ENCODE peak calls at places on chromosomes 7 and 10, in eight cellular contexts. O, P, C, W, N, I, J and T are unnamed samples.

GRCh38 chr7:100516135-100516812 is 22.7 kb upstream of the AGFG2 start:
- DNase-seq in O (peak; percentile 95), P (peak; percentile 70), C (no peak), W (peak; percentile 99), N (no peak), I (peak; percentile 20), J (peak; percentile 45), T (peak; percentile 86)

GRCh38 chr10:91856637-91857036 is 52.6 kb downstream of the FGFBP3 start:
- DNase-seq in O (no peak), P (no peak), C (no peak), W (peak; percentile 20), N (peak; percentile 27), I (no peak), J (no peak), T (peak; percentile 36)

GRCh38 chr7:65269150-65269856 is 104.4 kb upstream of the ZNF92 start:
- DNase-seq in O (peak; percentile 78), P (no peak), C (peak; percentile 97), W (peak; percentile 6), N (peak; percentile 12), I (peak; percentile 24), J (peak; percentile 24), T (no peak)

GRCh38 chr10:112643600-112643999 is 196.6 kb downstream of the VTI1A start:
- DNase-seq in O (no peak), P (no peak), C (no peak), W (peak; percentile 48), N (peak; percentile 51), I (no peak), J (no peak), T (no peak)

GRCh38 chr10:111109506-111110242 is 32.8 kb downstream of the ADRA2A start:
- DNase-seq in O (no peak), P (no peak), C (no peak), W (peak; percentile 1), N (no peak), I (no peak), J (no peak), T (no peak)

GRCh38 chr10:7813481-7813880 is 4.8 kb upstream of the TAF3 start:
- DNase-seq in O (no peak), P (no peak), C (no peak), W (no peak), N (no peak), I (no peak), J (no peak), T (no peak)

GRCh38 chr10:73136627-73137026 is 26.4 kb downstream of the NUDT13 start:
- DNase-seq in O (no peak), P (no peak), C (no peak), W (no peak), N (peak; percentile 27), I (no peak), J (no peak), T (no peak)

GRCh38 chr7:12199363-12199762 is 11.7 kb upstream of the TMEM106B start:
- DNase-seq in O (peak; percentile 62), P (no peak), C (peak; percentile 13), W (peak; percentile 73), N (peak; percentile 67), I (no peak), J (no peak), T (no peak)

GRCh38 chr7:130971297-130971696 is 237.3 kb upstream of the KLF14 start:
- DNase-seq in O (no peak), P (no peak), C (no peak), W (no peak), N (no peak), I (no peak), J (no peak), T (no peak)

GRCh38 chr7:91846436-91846835 is 34.1 kb downstream of the MTERF1 start:
- DNase-seq in O (peak; percentile 65), P (no peak), C (no peak), W (no peak), N (no peak), I (no peak), J (no peak), T (peak; percentile 37)

GRCh38 chr7:91850455-91850854 is 30.0 kb downstream of the MTERF1 start:
- DNase-seq in O (peak; percentile 72), P (no peak), C (no peak), W (peak; percentile 10), N (peak; percentile 84), I (no peak), J (no peak), T (peak; percentile 63)

GRCh38 chr7:91847881-91848599 is 32.5 kb downstream of the MTERF1 start:
- DNase-seq in O (no peak), P (no peak), C (no peak), W (no peak), N (no peak), I (no peak), J (no peak), T (no peak)

GRCh38 chr7:91852263-91852741 is 28.2 kb downstream of the MTERF1 start:
- DNase-seq in O (no peak), P (no peak), C (no peak), W (peak; percentile 26), N (peak; percentile 81), I (no peak), J (no peak), T (peak; percentile 43)
- TF ChIP-seq CTCF in O (peak; percentile 8), P (no peak), C (no peak), W (peak; percentile 28), N (peak; percentile 46), I (peak; percentile 30), J (no peak), T (peak; percentile 28)

DNA sequence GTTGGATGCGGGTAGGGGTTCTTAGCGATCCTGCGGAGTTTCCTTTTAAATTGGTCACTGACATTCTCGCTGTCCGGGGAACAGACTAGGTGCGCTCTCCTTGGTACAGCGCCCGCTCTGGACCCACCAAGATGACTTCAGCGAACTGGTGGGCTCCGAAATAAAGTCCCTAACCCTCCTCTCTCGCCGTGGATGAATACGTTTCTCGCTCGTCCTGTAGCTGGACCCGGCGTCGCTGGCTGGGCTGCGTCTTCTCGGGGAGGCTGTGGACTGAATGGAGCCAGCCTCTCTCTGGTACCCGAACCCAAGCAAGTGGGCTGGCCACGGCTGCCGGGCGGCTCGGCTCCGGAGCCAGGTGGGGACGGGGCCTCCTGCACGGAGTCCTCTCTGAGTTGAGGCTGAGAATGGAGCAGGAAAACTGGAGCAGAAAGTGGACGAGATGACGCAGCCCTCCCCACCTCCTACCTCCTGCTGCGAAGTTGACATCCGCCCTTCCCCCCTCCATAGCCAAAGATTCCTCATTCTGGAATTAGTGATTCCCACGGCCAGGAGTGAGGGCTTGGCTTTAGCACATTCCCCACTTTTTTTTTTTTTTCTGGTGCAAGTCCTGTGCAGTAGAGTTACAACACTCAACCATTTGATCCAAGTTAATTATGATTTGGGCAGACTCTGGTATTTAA is 1.5 kb downstream of the UNC5B start:
- DNase-seq in O (peak; percentile 85), P (peak; percentile 76), C (peak; percentile 33), W (peak; percentile 85), N (peak; percentile 69), I (no peak), J (peak; percentile 67), T (peak; percentile 70)
- H3K4me3 ChIP-seq in O (peak overlapping the region; percentile 83), P (peak overlapping the region; percentile 88), C (peak overlapping the region; percentile 60), W (peak overlapping the region; percentile 93), N (peak overlapping the region; percentile 87), I (peak overlapping the region; percentile 83), J (no peak overlapping the region), T (peak overlapping the region; percentile 91)

DNA sequence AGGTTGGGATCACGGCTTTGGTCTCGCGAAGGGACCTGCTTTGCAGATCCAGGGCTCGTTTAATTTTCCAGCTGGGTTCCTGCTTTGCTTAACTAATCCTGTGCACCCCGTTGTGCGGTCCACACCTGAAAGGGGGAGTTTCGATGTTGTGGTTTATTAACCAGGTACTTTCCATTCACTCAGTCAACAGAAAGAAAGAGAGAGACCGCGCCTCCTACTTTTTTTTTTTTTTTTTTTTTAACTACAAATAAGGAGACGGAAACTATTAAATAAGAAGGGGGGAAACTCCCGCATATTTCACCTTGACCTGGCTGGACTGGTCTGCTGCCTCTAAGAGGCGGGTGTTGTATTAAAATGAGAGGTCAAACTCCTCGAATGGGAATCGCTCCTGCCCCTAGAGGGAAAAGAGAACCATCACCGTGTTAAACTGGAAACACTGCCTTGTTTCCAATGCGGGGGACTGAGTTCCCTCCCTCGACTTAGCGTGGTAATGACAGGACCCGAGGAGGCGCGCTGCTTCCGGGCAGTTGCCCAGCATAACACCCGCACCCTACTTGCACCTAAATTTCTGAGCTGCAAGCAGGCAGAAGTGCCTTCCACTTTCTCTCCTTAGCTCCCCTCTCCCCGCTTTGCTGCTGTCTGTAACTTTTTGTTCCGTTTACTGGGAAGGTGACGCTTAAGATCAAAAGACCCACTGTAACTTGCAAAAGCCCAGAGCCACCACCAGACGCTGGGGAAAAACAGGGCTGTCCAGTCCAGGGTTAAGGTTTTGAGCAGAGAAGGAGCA is 1.1 kb upstream of the ITGB8 start:
- DNase-seq in O (peak; percentile 75), P (peak; percentile 73), C (peak; percentile 81), W (peak; percentile 51), N (peak; percentile 80), I (peak; percentile 31), J (peak; percentile 86), T (peak; percentile 72)
- TF ChIP-seq CTCF in O (peak; percentile 35), P (no peak), C (peak; percentile 18), W (peak; percentile 27), N (peak; percentile 20), I (peak; percentile 27), J (no peak), T (peak; percentile 25)

DNA sequence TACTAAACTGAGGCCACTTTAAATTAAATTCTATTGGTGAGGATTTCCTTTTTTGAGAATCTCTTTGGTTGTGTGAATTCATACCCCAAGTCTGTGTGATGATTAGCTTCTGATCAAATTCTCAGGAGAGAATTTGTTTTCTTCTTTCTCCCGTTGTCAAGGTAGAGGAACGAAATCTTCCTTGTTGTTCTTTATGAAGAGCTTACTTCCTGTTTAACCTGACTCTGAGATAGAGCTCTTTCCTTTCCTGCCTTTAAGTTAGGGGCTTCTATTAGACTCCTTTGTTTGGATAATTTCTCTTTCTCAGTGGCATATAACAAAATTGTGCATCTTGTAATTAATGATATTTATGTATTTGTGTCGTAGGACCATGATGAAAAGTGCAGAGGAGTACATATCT is 572.1 kb downstream of the REEP3 start:
- DNase-seq in O (no peak), P (no peak), C (no peak), W (no peak), N (no peak), I (no peak), J (no peak), T (no peak)
- H3K4me3 ChIP-seq in O (no peak overlapping the region), P (no peak overlapping the region), C (no peak overlapping the region), W (no peak overlapping the region), N (no peak overlapping the region), I (no peak overlapping the region), J (no peak overlapping the region), T (no peak overlapping the region)

GRCh38 chr7:3805151-3805550 is 504.1 kb downstream of the SDK1 start:
- DNase-seq in O (peak; percentile 68), P (no peak), C (no peak), W (peak; percentile 44), N (peak; percentile 1), I (no peak), J (no peak), T (peak; percentile 17)
- TF ChIP-seq CTCF in O (no peak), P (no peak), C (no peak), W (no peak), N (no peak), I (no peak), J (no peak), T (no peak)